ENCODE peak calls at places on chromosome 1, in eight cellular contexts. S is hepatocyte; X is CD8-positive, alpha-beta T cell; O is cardiac fibroblast; R is CD8-positive, alpha-beta memory T cell; Y is thoracic aorta; E is thyroid gland; D is fibroblast of pulmonary artery. V is an unnamed sample.

GRCh38 chr1:71038942-71039341 is 8.7 kb downstream of the PTGER3 start:
- DNase-seq in O (no peak), S (no peak), R (no peak), E (no peak), D (no peak), X (no peak), Y (no peak), V (no peak)

GRCh38 chr1:228872080-228872479 is 136.8 kb downstream of the RHOU start:
- DNase-seq in X (no peak), S (no peak), E (no peak), Y (no peak), O (no peak), D (no peak), R (no peak), V (no peak)

GRCh38 chr1:228416217-228416971 is at the start of gene TRIM17:
- DNase-seq in S (peak; percentile 77), X (peak; percentile 43), O (peak; percentile 36), Y (no peak), E (peak; percentile 27), D (no peak), R (peak; percentile 41), V (peak; percentile 50)

GRCh38 chr1:20903452-20903851 is 116.3 kb upstream of the HP1BP3 start:
- DNase-seq in D (peak; percentile 20), E (no peak), X (no peak), Y (no peak), O (peak; percentile 11), R (no peak), S (no peak), V (no peak)

GRCh38 chr1:54289061-54289938 is 89.3 kb downstream of the MRPL37 start:
- DNase-seq in X (no peak), Y (no peak), O (no peak), S (no peak), R (no peak), D (no peak), E (no peak), V (no peak)

GRCh38 chr1:113928129-113928949 is 785 bp upstream of the HIPK1 start:
- DNase-seq in D (no peak), E (no peak), S (peak; percentile 24), Y (no peak), X (no peak), O (no peak), R (no peak), V (peak; percentile 67)

GRCh38 chr1:53070621-53071020 is 8.6 kb downstream of the PODN start:
- DNase-seq in D (no peak), S (no peak), E (no peak), Y (no peak), R (no peak), O (no peak), X (no peak), V (no peak)

GRCh38 chr1:79497193-79497773 is 490.8 kb upstream of the ADGRL4 start:
- DNase-seq in R (no peak), S (peak; percentile 62), Y (no peak), O (peak; percentile 57), X (no peak), E (no peak), D (peak; percentile 64), V (peak; percentile 79)

GRCh38 chr1:186212574-186213224 is 162.4 kb downstream of the TPR start:
- DNase-seq in E (peak; percentile 55), X (no peak), Y (no peak), R (peak; percentile 24), D (peak; percentile 97), S (peak; percentile 87), O (peak; percentile 97), V (peak; percentile 94)

GRCh38 chr1:184644771-184645170 is 109.9 kb downstream of the EDEM3 start:
- DNase-seq in R (no peak), X (no peak), O (no peak), D (no peak), S (no peak), E (no peak), Y (no peak), V (no peak)

GRCh38 chr1:200279810-200280411 is 129.9 kb downstream of the ZNF281 start:
- DNase-seq in D (peak; percentile 79), X (peak; percentile 19), E (peak; percentile 36), O (peak; percentile 72), Y (no peak), S (peak; percentile 67), R (peak; percentile 18), V (peak; percentile 77)

GRCh38 chr1:212973899-212974298 is 23.6 kb downstream of the VASH2 start:
- DNase-seq in D (no peak), E (no peak), Y (no peak), R (no peak), O (no peak), X (no peak), S (no peak), V (no peak)

GRCh38 chr1:89855413-89856123 is 34.7 kb downstream of the LRRC8D start:
- DNase-seq in S (no peak), Y (no peak), E (no peak), O (peak; percentile 64), X (no peak), R (peak; percentile 73), D (peak; percentile 68), V (peak; percentile 72)

GRCh38 chr1:68046885-68047658 is 3.4 kb downstream of the DIRAS3 start:
- DNase-seq in D (no peak), R (no peak), E (no peak), X (no peak), Y (no peak), O (no peak), S (no peak), V (no peak)

GRCh38 chr1:60222492-60223369 is 149.2 kb upstream of the C1orf87 start:
- DNase-seq in Y (no peak), D (no peak), E (no peak), O (no peak), S (no peak), R (no peak), X (no peak), V (no peak)

GRCh38 chr1:65769621-65770020 is 23.1 kb upstream of the PDE4B start:
- DNase-seq in O (no peak), Y (no peak), R (no peak), E (no peak), X (no peak), D (no peak), S (no peak), V (peak; percentile 20)

GRCh38 chr1:22602060-22602740 is 34.2 kb upstream of the C1QA start:
- DNase-seq in O (no peak), X (no peak), S (no peak), Y (no peak), R (no peak), D (no peak), E (no peak), V (no peak)

GRCh38 chr1:84803604-84804003 is 89.4 kb downstream of the LPAR3 start:
- DNase-seq in D (no peak), Y (no peak), X (no peak), O (no peak), E (no peak), S (no peak), R (no peak), V (no peak)

GRCh38 chr1:207890136-207890738 is 20.7 kb downstream of the CD34 start:
- DNase-seq in R (no peak), E (peak; percentile 54), D (peak; percentile 98), S (no peak), O (peak; percentile 97), Y (no peak), X (no peak), V (peak; percentile 76)
- H3K4me3 ChIP-seq in R (no peak overlapping the region), E (no peak overlapping the region), D (peak overlapping the region; percentile 4), S (no peak overlapping the region), O (no peak overlapping the region), Y (peak overlapping the region; percentile 49), X (no peak overlapping the region), V (peak overlapping the region; percentile 48)

GRCh38 chr1:243421784-243422183 is 165.9 kb downstream of the SDCCAG8 start:
- DNase-seq in E (peak; percentile 47), D (peak; percentile 81), X (peak; percentile 25), Y (no peak), O (peak; percentile 74), R (peak; percentile 2), S (peak; percentile 43), V (peak; percentile 56)
- H3K4me3 ChIP-seq in E (no peak overlapping the region), D (peak overlapping the region; percentile 4), X (no peak overlapping the region), Y (peak overlapping the region; percentile 35), O (no peak overlapping the region), R (no peak overlapping the region), S (no peak overlapping the region), V (peak overlapping the region; percentile 70)

GRCh38 chr1:1069711-1070676 is 4.1 kb downstream of the RNF223 start:
- DNase-seq in O (no peak), R (no peak), Y (no peak), E (no peak), X (no peak), S (no peak), D (no peak), V (no peak)
- H3K4me3 ChIP-seq in O (no peak overlapping the region), R (peak overlapping the region; percentile 69), Y (peak overlapping the region; percentile 74), E (peak overlapping the region; percentile 35), X (peak overlapping the region; percentile 88), S (no peak overlapping the region), D (no peak overlapping the region), V (no peak overlapping the region)

GRCh38 chr1:117613249-117613968 is 7.6 kb downstream of the TENT5C start:
- DNase-seq in O (peak; percentile 31), D (no peak), Y (no peak), S (no peak), R (no peak), E (no peak), X (no peak), V (no peak)
- H3K4me3 ChIP-seq in O (no peak overlapping the region), D (no peak overlapping the region), Y (no peak overlapping the region), S (no peak overlapping the region), R (no peak overlapping the region), E (no peak overlapping the region), X (no peak overlapping the region), V (no peak overlapping the region)

GRCh38 chr1:156145622-156146005 is 7.8 kb upstream of the SEMA4A start:
- DNase-seq in Y (no peak), S (no peak), D (no peak), X (no peak), O (no peak), E (no peak), R (no peak), V (no peak)
- H3K4me3 ChIP-seq in Y (no peak overlapping the region), S (no peak overlapping the region), D (no peak overlapping the region), X (no peak overlapping the region), O (no peak overlapping the region), E (no peak overlapping the region), R (no peak overlapping the region), V (no peak overlapping the region)

V was measured in adipocyte.